ENCODE peak calls at places on chromosomes 3 and 15, in five cellular contexts. P is HEK293T, U is HepG2, T is H1, C is GM12878. D is an unnamed sample.

GRCh38 chr3:190064112-190064511 is 56.6 kb downstream of the P3H2 start:
- DNase-seq in C (no peak), P (no peak), U (no peak), T (no peak), D (no peak)

GRCh38 chr3:46925585-46925934 is 48.0 kb downstream of the PTH1R start:
- DNase-seq in T (no peak), U (no peak), C (no peak), P (no peak), D (no peak)

GRCh38 chr15:51924146-51925068 is 47.2 kb downstream of the LEO1 start:
- DNase-seq in P (no peak), U (no peak), T (no peak), C (no peak), D (no peak)

GRCh38 chr3:196792771-196793170 is 53.1 kb downstream of the PAK2 start:
- DNase-seq in U (peak), T (no peak), C (no peak), P (no peak), D (no peak)

GRCh38 chr3:176848431-176849214 is 348.7 kb downstream of the TBL1XR1 start:
- DNase-seq in U (no peak), P (no peak), T (no peak), C (no peak), D (no peak)

GRCh38 chr3:121243208-121243607 is 302.6 kb downstream of the POLQ start:
- DNase-seq in T (no peak), C (no peak), P (no peak), U (no peak), D (no peak)

GRCh38 chr3:187958432-187959003 is 195.4 kb upstream of the LPP start:
- DNase-seq in U (no peak), C (no peak), T (no peak), P (no peak), D (no peak)

GRCh38 chr3:127707777-127708438 is 35.2 kb downstream of the ABTB1 start:
- DNase-seq in T (no peak), U (no peak), C (no peak), P (no peak), D (no peak)

GRCh38 chr3:189188466-189188865 is 16.7 kb downstream of the TPRG1 start:
- DNase-seq in T (no peak), U (peak), C (no peak), P (no peak), D (no peak)

GRCh38 chr3:43729707-43730399 is 39.1 kb downstream of the ABHD5 start:
- DNase-seq in P (no peak), T (no peak), U (no peak), C (no peak), D (no peak)

GRCh38 chr3:85790445-85791030 is 831.7 kb downstream of the CADM2 start:
- DNase-seq in U (no peak), P (no peak), T (no peak), C (no peak), D (no peak)

GRCh38 chr15:99110093-99110492 is 5.2 kb downstream of the SYNM start:
- DNase-seq in P (no peak), C (no peak), T (no peak), U (no peak), D (no peak)

GRCh38 chr3:187406927-187407326 is 38.7 kb downstream of the RTP4 start:
- DNase-seq in P (no peak), U (no peak), T (no peak), C (no peak), D (no peak)

GRCh38 chr3:62098646-62099365 is 274.5 kb downstream of the FEZF2 start:
- DNase-seq in T (no peak), U (no peak), P (no peak), C (no peak), D (no peak)

GRCh38 chr3:56952051-56952450 is 108.4 kb upstream of the SPATA12 start:
- DNase-seq in P (no peak), T (no peak), C (no peak), U (no peak), D (no peak)

GRCh38 chr15:69080203-69080957 is 65.9 kb downstream of the NOX5 start:
- DNase-seq in U (no peak), P (peak), T (no peak), C (no peak), D (peak)

GRCh38 chr3:194298331-194299227 is 52.5 kb downstream of the CPN2 start:
- DNase-seq in P (no peak), C (no peak), U (no peak), T (no peak), D (no peak)

GRCh38 chr3:161558256-161558655 is 61.6 kb downstream of the OTOL1 start:
- DNase-seq in C (no peak), P (no peak), U (no peak), T (no peak), D (no peak)

GRCh38 chr3:71035314-71035713 is 548.2 kb downstream of the FOXP1 start:
- DNase-seq in U (no peak), P (no peak), T (no peak), C (no peak), D (no peak)

GRCh38 chr15:99143230-99143629 is 38.4 kb downstream of the SYNM start:
- DNase-seq in T (no peak), P (no peak), C (no peak), U (no peak), D (no peak)

GRCh38 chr3:146142757-146143156 is 18.2 kb downstream of the PLOD2 start:
- DNase-seq in T (no peak), U (no peak), C (no peak), P (peak), D (no peak)

GRCh38 chr3:33115024-33115768 is 1.4 kb downstream of the CRTAP start:
- DNase-seq in T (no peak), P (peak), U (no peak), C (no peak), D (no peak)

GRCh38 chr3:48521635-48522034 is 17.7 kb upstream of the SHISA5 start:
- DNase-seq in P (no peak), U (no peak), T (no peak), C (no peak), D (no peak)

GRCh38 chr3:130259170-130259874 is 86.2 kb upstream of the COL6A5 start:
- DNase-seq in U (no peak), T (no peak), P (no peak), C (no peak), D (no peak)

GRCh38 chr3:66450389-66451022 is 50.3 kb downstream of the LRIG1 start:
- DNase-seq in U (no peak), C (no peak), T (no peak), P (no peak), D (no peak)

GRCh38 chr15:63858448-63858847 is 24.7 kb upstream of the HERC1 start:
- DNase-seq in T (no peak), C (no peak), P (no peak), U (no peak), D (no peak)

GRCh38 chr15:83285979-83286553 is 1.6 kb upstream of the BNC1 start:
- DNase-seq in T (no peak), P (no peak), U (no peak), C (no peak), D (no peak)

GRCh38 chr3:158711886-158712285 is 20.4 kb downstream of the RARRES1 start:
- DNase-seq in C (no peak), T (no peak), U (no peak), P (no peak), D (no peak)

DNA sequence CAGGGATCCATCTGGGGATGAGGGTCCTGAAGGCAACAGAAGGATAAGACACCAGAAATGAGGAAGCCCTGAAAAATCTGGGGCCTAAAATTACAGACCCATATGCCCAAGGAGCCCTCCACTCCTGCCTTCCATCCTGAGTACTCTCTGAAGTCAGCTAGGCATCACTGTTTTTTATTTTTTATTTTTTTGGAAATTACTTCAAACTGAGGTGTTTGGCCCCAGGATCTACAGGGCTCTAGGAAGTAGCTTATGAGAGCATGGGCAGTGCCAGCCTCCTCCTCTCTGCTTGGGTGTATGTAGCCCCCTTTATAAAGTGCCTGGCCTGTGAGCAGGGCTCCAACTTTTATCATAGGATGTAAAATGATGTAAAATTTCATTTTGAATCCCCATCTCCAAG is 7.9 kb downstream of the EPB42 start:
- DNase-seq in T (no peak), P (no peak), C (no peak), U (no peak), D (no peak)
- TF ChIP-seq SUZ12 in T (no peak), P (no peak), C (no peak), U (no peak), D (no peak)

GRCh38 chr15:92068121-92068520 is 214.6 kb downstream of the SLCO3A1 start:
- DNase-seq in U (no peak), C (peak), T (no peak), P (no peak), D (no peak)
- TF ChIP-seq SUZ12 in U (no peak), C (no peak), T (no peak), P (no peak), D (no peak)

GRCh38 chr3:10978956-10979355 is 13.6 kb upstream of the SLC6A1 start:
- DNase-seq in U (peak), C (no peak), T (no peak), P (no peak), D (no peak)
- TF ChIP-seq SUZ12 in U (no peak), C (no peak), T (no peak), P (no peak), D (no peak)

GRCh38 chr3:105473521-105474223 is 107.0 kb downstream of the ALCAM start:
- DNase-seq in C (no peak), T (no peak), U (no peak), P (no peak), D (no peak)
- TF ChIP-seq SUZ12 in C (no peak), T (no peak), U (no peak), P (no peak), D (no peak)

GRCh38 chr3:149970716-149971402 is at the start of gene PFN2:
- DNase-seq in C (no peak), T (no peak), U (peak), P (peak), D (no peak)
- TF ChIP-seq SUZ12 in C (no peak), T (no peak), U (no peak), P (no peak), D (no peak)

GRCh38 chr15:44066211-44066827 is 128.8 kb downstream of the FRMD5 start:
- DNase-seq in P (peak), U (peak), T (peak), C (peak), D (peak)

GRCh38 chr15:44064706-44065105 is 130.4 kb downstream of the FRMD5 start:
- DNase-seq in T (no peak), C (no peak), U (no peak), P (no peak), D (no peak)

GRCh38 chr15:44068346-44068745 is 126.7 kb downstream of the FRMD5 start:
- DNase-seq in C (no peak), T (no peak), U (no peak), P (no peak), D (no peak)

GRCh38 chr15:44069489-44069888 is 125.6 kb downstream of the FRMD5 start:
- DNase-seq in C (no peak), P (no peak), T (no peak), U (no peak), D (no peak)
- TF ChIP-seq SUZ12 in C (no peak), P (no peak), T (no peak), U (no peak), D (no peak)

DNA sequence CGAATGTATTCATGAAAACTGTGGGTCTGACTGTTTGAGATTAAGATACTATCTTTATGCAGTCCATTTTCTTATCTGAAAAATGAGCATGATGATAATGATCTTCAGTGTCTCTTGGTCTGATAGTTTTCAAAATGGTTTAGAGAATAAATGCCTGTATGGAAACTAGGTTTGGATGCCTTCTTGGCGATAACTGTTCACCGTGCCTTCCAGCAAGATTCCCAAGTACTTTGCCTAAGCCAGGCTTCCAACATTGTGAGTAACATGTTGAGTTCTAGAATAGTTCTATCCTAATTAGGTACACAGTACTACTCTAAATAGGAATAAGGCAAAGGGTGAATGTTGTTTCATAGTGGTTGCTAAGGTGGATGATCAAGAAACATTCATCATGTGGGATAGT is 940.2 kb downstream of the MCTP2 start:
- DNase-seq in U (no peak), P (no peak), C (no peak), T (no peak), D (no peak)
- TF ChIP-seq SUZ12 in U (no peak), P (no peak), C (no peak), T (no peak), D (no peak)

DNA sequence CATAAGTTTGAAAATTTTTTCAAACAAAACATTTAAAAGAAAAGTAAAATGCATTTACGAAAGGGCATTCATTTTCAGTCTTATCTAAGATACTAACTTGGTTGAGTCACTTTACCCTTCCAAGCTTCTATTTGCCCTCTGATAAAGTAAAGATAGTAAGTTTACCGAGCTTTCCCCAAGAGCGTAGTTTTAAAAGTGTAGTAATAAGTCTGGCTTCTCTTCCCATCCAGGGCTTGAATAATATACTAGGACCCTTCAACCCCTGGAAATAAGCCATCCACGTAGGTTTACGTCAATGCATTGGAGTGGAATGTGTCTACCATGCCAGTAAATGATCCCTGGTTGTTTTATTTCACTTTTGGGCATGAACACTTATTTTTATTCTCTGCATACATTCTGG is 608.3 kb downstream of the NTRK3 start:
- DNase-seq in C (no peak), U (no peak), P (no peak), T (no peak), D (no peak)
- TF ChIP-seq SUZ12 in C (no peak), U (no peak), P (no peak), T (no peak), D (no peak)

GRCh38 chr15:57504599-57504940 is 87.1 kb upstream of the MYZAP start:
- DNase-seq in P (no peak), T (no peak), C (no peak), U (no peak), D (no peak)
- TF ChIP-seq SUZ12 in P (no peak), T (no peak), C (no peak), U (no peak), D (no peak)